ENCODE peak calls at places on chromosome 17, in six cellular contexts. One of them, this sample, is unnamed.

GRCh38 chr17:14304222-14304844 is 3.5 kb downstream of the HS3ST3B1 start:
- DNase-seq in left lung: no peak
- DNase-seq in AG04450: no peak
- DNase-seq in hepatocyte: no peak
- DNase-seq in cardiac muscle cell: no peak
- DNase-seq in tibial artery: no peak
- DNase-seq in this sample: no peak

GRCh38 chr17:39834017-39834416 is 30.1 kb downstream of the IKZF3 start:
- DNase-seq in left lung: no peak
- DNase-seq in AG04450: no peak
- DNase-seq in hepatocyte: no peak
- DNase-seq in cardiac muscle cell: no peak
- DNase-seq in tibial artery: no peak
- DNase-seq in this sample: no peak

GRCh38 chr17:60601443-60602384 is 1.7 kb downstream of the PPM1D start:
- DNase-seq in left lung: no peak
- DNase-seq in AG04450: peak; percentile 56
- DNase-seq in hepatocyte: peak; percentile 91
- DNase-seq in cardiac muscle cell: peak; percentile 88
- DNase-seq in tibial artery: no peak
- DNase-seq in this sample: no peak

GRCh38 chr17:57898487-57899311 is 48.9 kb upstream of the MRPS23 start:
- DNase-seq in left lung: peak; percentile 71
- DNase-seq in AG04450: no peak
- DNase-seq in hepatocyte: peak; percentile 68
- DNase-seq in cardiac muscle cell: peak; percentile 38
- DNase-seq in tibial artery: peak; percentile 80
- DNase-seq in this sample: no peak

GRCh38 chr17:2730764-2731353 is 18.6 kb downstream of the CCDC92B start:
- DNase-seq in left lung: no peak
- DNase-seq in AG04450: no peak
- DNase-seq in hepatocyte: no peak
- DNase-seq in cardiac muscle cell: no peak
- DNase-seq in tibial artery: no peak
- DNase-seq in this sample: no peak

GRCh38 chr17:29115906-29116651 is 64.1 kb downstream of the MYO18A start:
- DNase-seq in left lung: no peak
- DNase-seq in AG04450: no peak
- DNase-seq in hepatocyte: peak; percentile 52
- DNase-seq in cardiac muscle cell: peak; percentile 38
- DNase-seq in tibial artery: no peak
- DNase-seq in this sample: no peak

GRCh38 chr17:376936-377863 is 24.6 kb upstream of the RPH3AL start:
- DNase-seq in left lung: no peak
- DNase-seq in AG04450: no peak
- DNase-seq in hepatocyte: no peak
- DNase-seq in cardiac muscle cell: no peak
- DNase-seq in tibial artery: peak; percentile 17
- DNase-seq in this sample: no peak

GRCh38 chr17:31320791-31321190 is 631 bp downstream of the EVI2A start:
- DNase-seq in left lung: no peak
- DNase-seq in AG04450: no peak
- DNase-seq in hepatocyte: no peak
- DNase-seq in cardiac muscle cell: peak; percentile 57
- DNase-seq in tibial artery: no peak
- DNase-seq in this sample: no peak

GRCh38 chr17:63561819-63562218 is 11.5 kb downstream of the DCAF7 start:
- DNase-seq in left lung: no peak
- DNase-seq in AG04450: no peak
- DNase-seq in hepatocyte: no peak
- DNase-seq in cardiac muscle cell: no peak
- DNase-seq in tibial artery: no peak
- DNase-seq in this sample: no peak

GRCh38 chr17:30234296-30234695 is 1.2 kb downstream of the SLC6A4 start:
- DNase-seq in left lung: no peak
- DNase-seq in AG04450: no peak
- DNase-seq in hepatocyte: no peak
- DNase-seq in cardiac muscle cell: no peak
- DNase-seq in tibial artery: no peak
- DNase-seq in this sample: no peak

GRCh38 chr17:30236807-30237206 is 1.3 kb upstream of the SLC6A4 start:
- DNase-seq in left lung: peak; percentile 53
- DNase-seq in AG04450: no peak
- DNase-seq in hepatocyte: peak; percentile 68
- DNase-seq in cardiac muscle cell: peak; percentile 49
- DNase-seq in tibial artery: no peak
- DNase-seq in this sample: no peak

GRCh38 chr17:30235386-30236296 is at the start of gene SLC6A4:
- DNase-seq in left lung: no peak
- DNase-seq in AG04450: no peak
- DNase-seq in hepatocyte: peak; percentile 44
- DNase-seq in cardiac muscle cell: peak; percentile 31
- DNase-seq in tibial artery: no peak
- DNase-seq in this sample: no peak

GRCh38 chr17:30236297-30236624 is 764 bp upstream of the SLC6A4 start:
- DNase-seq in left lung: no peak
- DNase-seq in AG04450: no peak
- DNase-seq in hepatocyte: no peak
- DNase-seq in cardiac muscle cell: no peak
- DNase-seq in tibial artery: no peak
- DNase-seq in this sample: no peak

GRCh38 chr17:30234954-30235353 is 543 bp downstream of the SLC6A4 start:
- DNase-seq in left lung: no peak
- DNase-seq in AG04450: no peak
- DNase-seq in hepatocyte: no peak
- DNase-seq in cardiac muscle cell: no peak
- DNase-seq in tibial artery: no peak
- DNase-seq in this sample: no peak
- H3K27ac ChIP-seq in left lung: peak overlapping the region; percentile 58
- H3K27ac ChIP-seq in AG04450: no peak overlapping the region
- H3K27ac ChIP-seq in hepatocyte: no peak overlapping the region
- H3K27ac ChIP-seq in cardiac muscle cell: peak overlapping the region; percentile 6
- H3K27ac ChIP-seq in tibial artery: no peak overlapping the region
- H3K27ac ChIP-seq in this sample: no peak overlapping the region

DNA sequence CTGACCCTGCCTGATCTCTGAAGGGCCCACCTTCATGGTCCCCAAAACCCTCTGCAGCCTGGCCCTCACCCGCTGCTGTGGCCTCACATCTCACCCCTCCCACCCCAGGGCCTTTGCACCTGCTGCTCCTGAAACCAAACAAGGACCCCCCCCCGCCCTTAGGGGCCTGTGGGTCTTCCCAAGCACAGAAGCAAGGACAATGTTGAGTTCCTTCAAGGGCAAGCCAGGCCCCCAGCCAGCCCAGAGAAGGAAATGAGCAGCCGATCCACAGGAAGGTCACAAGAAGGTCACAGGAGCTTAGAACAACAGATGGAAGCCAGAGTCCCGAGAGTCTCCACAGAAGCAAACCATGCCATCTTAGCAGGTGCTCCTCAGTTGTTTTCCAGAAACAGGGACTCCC is 493 bp upstream of the PDE6G start:
- DNase-seq in left lung: no peak
- DNase-seq in AG04450: no peak
- DNase-seq in hepatocyte: no peak
- DNase-seq in cardiac muscle cell: no peak
- DNase-seq in tibial artery: no peak
- DNase-seq in this sample: no peak
- H3K27ac ChIP-seq in left lung: no peak overlapping the region
- H3K27ac ChIP-seq in AG04450: no peak overlapping the region
- H3K27ac ChIP-seq in hepatocyte: no peak overlapping the region
- H3K27ac ChIP-seq in cardiac muscle cell: peak overlapping the region; percentile 14
- H3K27ac ChIP-seq in tibial artery: no peak overlapping the region
- H3K27ac ChIP-seq in this sample: no peak overlapping the region

GRCh38 chr17:9576521-9577401 is at the start of gene CFAP52:
- DNase-seq in left lung: peak; percentile 75
- DNase-seq in AG04450: peak; percentile 50
- DNase-seq in hepatocyte: peak; percentile 86
- DNase-seq in cardiac muscle cell: peak; percentile 84
- DNase-seq in tibial artery: peak; percentile 86
- DNase-seq in this sample: no peak

GRCh38 chr17:9577402-9577709 is 914 bp downstream of the CFAP52 start:
- DNase-seq in left lung: no peak
- DNase-seq in AG04450: no peak
- DNase-seq in hepatocyte: no peak
- DNase-seq in cardiac muscle cell: no peak
- DNase-seq in tibial artery: no peak
- DNase-seq in this sample: no peak

GRCh38 chr17:9571201-9571600 is 4.4 kb downstream of the STX8 start:
- DNase-seq in left lung: no peak
- DNase-seq in AG04450: no peak
- DNase-seq in hepatocyte: no peak
- DNase-seq in cardiac muscle cell: no peak
- DNase-seq in tibial artery: no peak
- DNase-seq in this sample: no peak

DNA sequence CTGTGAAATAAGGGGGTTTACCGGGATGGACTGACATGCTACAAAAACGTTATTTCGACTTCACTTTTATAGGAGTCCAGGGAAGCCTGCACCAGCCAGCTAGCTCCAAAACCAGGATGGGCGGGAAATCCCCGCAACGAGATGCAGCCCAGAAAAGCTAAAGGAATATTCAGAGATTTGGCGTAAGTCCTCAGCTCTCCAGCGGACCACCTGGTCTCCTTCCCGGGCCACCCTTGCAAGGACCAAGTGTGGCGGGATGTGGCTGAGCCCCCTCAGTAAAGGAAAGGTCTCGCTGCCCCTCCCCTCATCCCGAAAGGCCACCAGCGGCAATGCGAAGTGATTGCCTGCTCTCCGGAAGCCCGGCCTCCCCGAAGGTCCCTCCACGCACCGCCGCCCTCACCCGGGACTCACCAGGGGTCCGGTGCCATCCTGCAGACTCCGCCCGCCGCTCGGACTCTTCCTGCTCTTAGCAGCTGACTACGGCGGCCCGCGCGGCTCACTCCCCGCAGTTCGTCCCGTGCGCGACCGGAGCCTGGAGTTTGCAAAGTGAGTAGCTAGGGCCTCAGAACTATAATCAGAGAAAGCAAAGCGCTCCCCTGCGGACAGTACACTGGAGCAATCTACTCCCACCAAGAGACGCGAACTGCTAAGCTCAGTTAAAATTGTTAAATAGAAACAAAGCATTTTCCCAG is at the start of gene STX8:
- DNase-seq in left lung: peak; percentile 92
- DNase-seq in AG04450: peak; percentile 75
- DNase-seq in hepatocyte: peak; percentile 94
- DNase-seq in cardiac muscle cell: peak; percentile 95
- DNase-seq in tibial artery: peak; percentile 94
- DNase-seq in this sample: peak; percentile 41
- H3K27ac ChIP-seq in left lung: peak within 1 kb of the TSS; percentile 53
- H3K27ac ChIP-seq in AG04450: peak within 1 kb of the TSS; percentile 39
- H3K27ac ChIP-seq in hepatocyte: peak within 1 kb of the TSS; percentile 51
- H3K27ac ChIP-seq in cardiac muscle cell: peak within 1 kb of the TSS; percentile 41
- H3K27ac ChIP-seq in tibial artery: peak within 1 kb of the TSS; percentile 58
- H3K27ac ChIP-seq in this sample: no peak within 1 kb of the TSS

GRCh38 chr17:15914400-15915165 is 30.3 kb upstream of the ADORA2B start:
- DNase-seq in left lung: no peak
- DNase-seq in AG04450: no peak
- DNase-seq in hepatocyte: no peak
- DNase-seq in cardiac muscle cell: peak; percentile 45
- DNase-seq in tibial artery: no peak
- DNase-seq in this sample: no peak
- H3K27ac ChIP-seq in left lung: peak overlapping the region; percentile 54
- H3K27ac ChIP-seq in AG04450: no peak overlapping the region
- H3K27ac ChIP-seq in hepatocyte: no peak overlapping the region
- H3K27ac ChIP-seq in cardiac muscle cell: no peak overlapping the region
- H3K27ac ChIP-seq in tibial artery: no peak overlapping the region
- H3K27ac ChIP-seq in this sample: peak overlapping the region; percentile 59